ENCODE peak calls at places on chromosomes 2 and 18, in five cellular contexts. N is activated T-helper 1 cell treated with Interleukin-2 at 50 U/mL for 16 hours; L is stimulated activated CD4-positive, alpha-beta T cell treated with anti-CD3 and anti-CD28 coated beads, Interleukin-2, amount 100 ng/mL, for 48 hours; A is B cell; O is ureter. G is an unnamed sample.

GRCh38 chr2:39607538-39608211 is 58.0 kb upstream of the TMEM178A start:
- DNase-seq in N (no peak), L (no peak), A (no peak), O (no peak), G (no peak)

GRCh38 chr2:69154031-69154430 is 141.1 kb downstream of the ANTXR1 start:
- DNase-seq in N (no peak), L (no peak), A (no peak), O (no peak), G (no peak)

GRCh38 chr18:48442761-48443160 is 33.6 kb upstream of the ZBTB7C start:
- DNase-seq in N (no peak), L (no peak), A (no peak), O (no peak), G (no peak)

GRCh38 chr2:217553689-217554088 is 449.1 kb downstream of the TNS1 start:
- DNase-seq in N (no peak), L (no peak), A (no peak), O (no peak), G (no peak)

GRCh38 chr2:36800381-36800780 is 103.9 kb downstream of the VIT start:
- DNase-seq in N (no peak), L (peak; percentile 36), A (no peak), O (no peak), G (no peak)

GRCh38 chr2:53422979-53423378 is 344.6 kb upstream of the CHAC2 start:
- DNase-seq in N (no peak), L (no peak), A (no peak), O (no peak), G (no peak)

GRCh38 chr2:236553522-236553921 is 16.1 kb upstream of the ACKR3 start:
- DNase-seq in N (no peak), L (no peak), A (no peak), O (no peak), G (no peak)

GRCh38 chr18:28013064-28013463 is 163.9 kb downstream of the CDH2 start:
- DNase-seq in N (no peak), L (no peak), A (no peak), O (no peak), G (no peak)

GRCh38 chr2:240440251-240440650 is 4.8 kb downstream of the GPC1 start:
- DNase-seq in N (no peak), L (no peak), A (no peak), O (no peak), G (no peak)

GRCh38 chr2:230877737-230878598 is 13.2 kb downstream of the ITM2C start:
- DNase-seq in N (no peak), L (no peak), A (peak; percentile 88), O (peak; percentile 37), G (no peak)